ENCODE peak calls at places on chromosomes 2 and 18, in five cellular contexts. P, L, Z, K and R are unnamed samples.
A peak's percentile ranks its signal among the peaks of the same experiment; 100 is the strongest.

GRCh38 chr2:70801607-70802263 is 11.3 kb upstream of the FIGLA start:
- DNase-seq in P (no peak), K (no peak), Z (no peak), L (no peak), R (no peak)

GRCh38 chr2:25021963-25022362 is 19.9 kb upstream of the EFR3B start:
- DNase-seq in Z (no peak), P (no peak), K (no peak), L (no peak), R (no peak)

GRCh38 chr18:23438608-23439366 is 14.3 kb upstream of the RIOK3 start:
- DNase-seq in Z (no peak), K (no peak), L (no peak), P (no peak), R (no peak)

GRCh38 chr2:240796543-240797499 is 23.2 kb downstream of the KIF1A start:
- DNase-seq in L (no peak), Z (no peak), K (no peak), P (no peak), R (no peak)

GRCh38 chr2:135259116-135259515 is 207.0 kb downstream of the RAB3GAP1 start:
- DNase-seq in Z (no peak), L (no peak), K (no peak), P (no peak), R (no peak)

GRCh38 chr2:7878786-7879515 is 802.9 kb upstream of the ID2 start:
- DNase-seq in K (peak; percentile 3), P (no peak), L (no peak), Z (no peak), R (no peak)

GRCh38 chr2:15665943-15666460 is 74.3 kb downstream of the DDX1 start:
- DNase-seq in P (no peak), Z (no peak), K (no peak), L (no peak), R (no peak)

GRCh38 chr2:85851253-85851955 is 37.4 kb downstream of the ST3GAL5 start:
- DNase-seq in Z (peak; percentile 2), P (no peak), K (no peak), L (no peak), R (peak; percentile 41)

GRCh38 chr2:209425082-209426071 is 1.5 kb downstream of the MAP2 start:
- DNase-seq in L (peak; percentile 24), K (no peak), Z (peak; percentile 61), P (peak; percentile 44), R (peak; percentile 55)

GRCh38 chr2:156675896-156676295 is 239.7 kb downstream of the GPD2 start:
- DNase-seq in Z (no peak), L (no peak), K (no peak), P (no peak), R (no peak)

GRCh38 chr2:113390133-113390849 is 47.2 kb upstream of the ZNG1B start:
- DNase-seq in L (peak; percentile 92), K (no peak), Z (peak; percentile 87), P (peak; percentile 79), R (peak; percentile 51)

GRCh38 chr18:50096766-50097435 is 98.0 kb downstream of the MYO5B start:
- DNase-seq in Z (peak; percentile 62), P (no peak), K (no peak), L (no peak), R (peak; percentile 84)

GRCh38 chr2:100470898-100471514 is 724 bp downstream of the NMS start:
- DNase-seq in L (peak; percentile 17), P (peak; percentile 3), K (no peak), Z (peak; percentile 28), R (peak; percentile 11)

GRCh38 chr2:138959031-138959430 is 178.8 kb upstream of the NXPH2 start:
- DNase-seq in L (no peak), P (no peak), Z (no peak), K (no peak), R (no peak)

GRCh38 chr2:78077637-78078036 is 555.5 kb upstream of the LRRTM4 start:
- DNase-seq in P (no peak), K (no peak), L (no peak), Z (no peak), R (no peak)

GRCh38 chr2:239101807-239102206 is 253.9 kb downstream of the TWIST2 start:
- DNase-seq in K (no peak), L (no peak), Z (no peak), P (no peak), R (no peak)

GRCh38 chr18:13451208-13451530 is 232.6 kb downstream of the LDLRAD4 start:
- DNase-seq in L (no peak), P (no peak), Z (no peak), K (no peak), R (no peak)

GRCh38 chr2:109521751-109522374 is 91.9 kb downstream of the SEPTIN10 start:
- DNase-seq in Z (no peak), P (no peak), L (no peak), K (no peak), R (no peak)